ENCODE peak calls at places on chromosome 13, in six cellular contexts. I, Z, H, M, L and J are unnamed samples.

GRCh38 chr13:39281539-39282150 is 243.4 kb downstream of the NHLRC3 start:
- DNase-seq in H (no peak), M (peak; percentile 6), I (no peak), Z (no peak), L (no peak), J (no peak)

GRCh38 chr13:40211586-40211968 is 454.9 kb downstream of the FOXO1 start:
- DNase-seq in L (no peak), H (no peak), Z (no peak), I (no peak), M (no peak), J (no peak)

GRCh38 chr13:81770868-81771505 is 1430.1 kb upstream of the SPRY2 start:
- DNase-seq in M (no peak), H (no peak), I (no peak), L (no peak), Z (no peak), J (no peak)

GRCh38 chr13:94550030-94550738 is 45.8 kb downstream of the TGDS start:
- DNase-seq in I (no peak), H (no peak), Z (no peak), M (no peak), L (no peak), J (no peak)

GRCh38 chr13:40613954-40614353 is 52.5 kb downstream of the FOXO1 start:
- DNase-seq in I (no peak), H (no peak), Z (no peak), M (no peak), L (no peak), J (no peak)

GRCh38 chr13:82905071-82905470 is 977.2 kb downstream of the SLITRK1 start:
- DNase-seq in Z (no peak), L (no peak), H (no peak), I (no peak), M (no peak), J (no peak)

GRCh38 chr13:22252281-22252830 is 581.5 kb downstream of the FGF9 start:
- DNase-seq in L (no peak), H (no peak), Z (no peak), M (no peak), I (no peak), J (no peak)

GRCh38 chr13:112153846-112154245 is 86.9 kb downstream of the SOX1 start:
- DNase-seq in L (no peak), Z (no peak), H (no peak), M (no peak), I (no peak), J (no peak)

GRCh38 chr13:45333973-45334922 is 6.7 kb downstream of the TPT1 start:
- DNase-seq in Z (no peak), I (no peak), M (peak; percentile 75), H (no peak), L (no peak), J (no peak)

GRCh38 chr13:99656843-99657506 is 155.7 kb downstream of the TM9SF2 start:
- DNase-seq in H (no peak), M (no peak), Z (no peak), I (no peak), L (no peak), J (no peak)

GRCh38 chr13:62205273-62205672 is 789.6 kb upstream of the PCDH20 start:
- DNase-seq in I (no peak), M (no peak), H (no peak), L (no peak), Z (no peak), J (no peak)

GRCh38 chr13:79307866-79308298 is 98.2 kb downstream of the RBM26 start:
- DNase-seq in H (no peak), Z (no peak), I (no peak), L (no peak), M (no peak), J (no peak)

GRCh38 chr13:31885994-31886393 is 145.6 kb upstream of the FRY start:
- DNase-seq in L (no peak), Z (no peak), M (no peak), H (no peak), I (no peak), J (no peak)

GRCh38 chr13:113275387-113275786 is 21.7 kb upstream of the LAMP1 start:
- DNase-seq in L (peak; percentile 58), M (peak; percentile 58), Z (no peak), I (peak; percentile 25), H (peak; percentile 69), J (no peak)

GRCh38 chr13:93942016-93942415 is 537.5 kb downstream of the DCT start:
- DNase-seq in Z (no peak), H (no peak), L (no peak), I (no peak), M (no peak), J (no peak)

GRCh38 chr13:96068729-96069128 is 15.5 kb upstream of the UGGT2 start:
- DNase-seq in H (no peak), Z (no peak), I (no peak), L (no peak), M (no peak), J (no peak)

GRCh38 chr13:97567510-97568243 is 133.7 kb downstream of the RAP2A start:
- DNase-seq in H (peak; percentile 44), M (no peak), Z (no peak), L (no peak), I (no peak), J (no peak)

GRCh38 chr13:114110091-114110829 is 22.2 kb downstream of the RASA3 start:
- DNase-seq in I (no peak), L (peak; percentile 53), Z (peak; percentile 16), M (peak; percentile 93), H (peak; percentile 48), J (no peak)

GRCh38 chr13:62250501-62251175 is 835.0 kb upstream of the PCDH20 start:
- DNase-seq in M (peak; percentile 18), I (no peak), H (no peak), L (no peak), Z (no peak), J (no peak)

GRCh38 chr13:79435549-79435948 is 29.5 kb upstream of the RBM26 start:
- DNase-seq in I (no peak), L (no peak), H (no peak), Z (no peak), M (no peak), J (no peak)

GRCh38 chr13:44063881-44064280 is 184.2 kb downstream of the LACC1 start:
- DNase-seq in M (no peak), H (no peak), Z (no peak), I (no peak), L (no peak), J (no peak)

GRCh38 chr13:97921146-97921776 is 32.2 kb upstream of the IPO5 start:
- DNase-seq in L (no peak), H (no peak), Z (no peak), I (no peak), M (no peak), J (no peak)

GRCh38 chr13:109100705-109101104 is 471.3 kb downstream of the MYO16 start:
- DNase-seq in M (no peak), L (no peak), H (no peak), I (no peak), Z (no peak), J (no peak)

GRCh38 chr13:54185785-54186184 is 1157.2 kb downstream of the OLFM4 start:
- DNase-seq in I (no peak), M (no peak), L (peak; percentile 51), H (no peak), Z (no peak), J (no peak)

GRCh38 chr13:113152894-113153809 is 5.3 kb upstream of the PROZ start:
- DNase-seq in I (peak; percentile 36), Z (peak; percentile 31), H (peak; percentile 71), L (peak; percentile 79), M (no peak), J (no peak)

GRCh38 chr13:48624016-48624415 is 29.7 kb upstream of the CYSLTR2 start:
- DNase-seq in Z (no peak), H (no peak), I (no peak), M (no peak), L (no peak), J (no peak)

GRCh38 chr13:79360064-79360463 is 46.0 kb downstream of the RBM26 start:
- DNase-seq in I (no peak), H (no peak), L (no peak), M (no peak), Z (no peak), J (no peak)